ENCODE peak calls at places on chromosome 17, in six cellular contexts. L is A172, Y is T-cell, Z is left colon, M is bronchial epithelial cell, S is caudate nucleus. U is an unnamed sample.

GRCh38 chr17:46876353-46876887 is 25.0 kb downstream of the WNT9B start:
- DNase-seq in L (no peak), Y (no peak), Z (peak), M (peak), S (no peak), U (no peak)

GRCh38 chr17:73211745-73212144 is 18.9 kb downstream of the COG1 start:
- DNase-seq in L (no peak), Y (peak), Z (no peak), M (no peak), S (no peak), U (peak)

GRCh38 chr17:74383140-74383539 is 15.8 kb downstream of the GPR142 start:
- DNase-seq in L (no peak), Y (no peak), Z (no peak), M (no peak), S (no peak), U (no peak)

GRCh38 chr17:15422392-15422957 is 44.9 kb downstream of the CDRT4 start:
- DNase-seq in L (no peak), Y (no peak), Z (no peak), M (no peak), S (no peak), U (no peak)

GRCh38 chr17:9022553-9023388 is 1.5 kb downstream of the NTN1 start:
- DNase-seq in L (no peak), Y (no peak), Z (peak), M (no peak), S (no peak), U (no peak)

GRCh38 chr17:2137342-2138098 is 82.6 kb downstream of the HIC1 start:
- DNase-seq in L (peak), Y (no peak), Z (no peak), M (peak), S (no peak), U (no peak)

GRCh38 chr17:7988750-7989178 is 13.7 kb upstream of the GUCY2D start:
- DNase-seq in L (peak), Y (no peak), Z (no peak), M (peak), S (no peak), U (peak)

GRCh38 chr17:44307387-44308186 is 814 bp upstream of the RUNDC3A start:
- DNase-seq in L (peak), Y (no peak), Z (no peak), M (peak), S (peak), U (no peak)

GRCh38 chr17:28657756-28658155 is 4.0 kb downstream of the SDF2 start:
- DNase-seq in L (peak), Y (no peak), Z (no peak), M (peak), S (no peak), U (no peak)

GRCh38 chr17:51373489-51374194 is 113.3 kb downstream of the UTP18 start:
- DNase-seq in L (no peak), Y (no peak), Z (no peak), M (no peak), S (no peak), U (no peak)

GRCh38 chr17:43927101-43927935 is 15.0 kb downstream of the PPY start:
- DNase-seq in L (no peak), Y (no peak), Z (peak), M (no peak), S (no peak), U (no peak)

GRCh38 chr17:37194208-37194607 is 181.6 kb upstream of the C17orf78 start:
- DNase-seq in L (no peak), Y (no peak), Z (no peak), M (no peak), S (no peak), U (no peak)

GRCh38 chr17:3802461-3803307 is 1.7 kb upstream of the ITGAE start:
- DNase-seq in L (peak), Y (no peak), Z (no peak), M (peak), S (no peak), U (no peak)

GRCh38 chr17:75549246-75550138 is 24.0 kb downstream of the LLGL2 start:
- DNase-seq in L (no peak), Y (no peak), Z (peak), M (peak), S (no peak), U (no peak)

GRCh38 chr17:73205326-73205980 is 12.6 kb downstream of the COG1 start:
- DNase-seq in L (no peak), Y (no peak), Z (no peak), M (no peak), S (no peak), U (no peak)

GRCh38 chr17:81176656-81177055 is 10.6 kb upstream of the AATK start:
- DNase-seq in L (no peak), Y (no peak), Z (no peak), M (peak), S (no peak), U (no peak)

GRCh38 chr17:44200478-44201155 is 933 bp upstream of the ATXN7L3 start:
- DNase-seq in L (no peak), Y (no peak), Z (no peak), M (no peak), S (no peak), U (no peak)

GRCh38 chr17:11899494-11899893 is 97.8 kb downstream of the ZNF18 start:
- DNase-seq in L (no peak), Y (no peak), Z (no peak), M (no peak), S (no peak), U (no peak)

GRCh38 chr17:44854201-44854600 is 6.5 kb downstream of the HIGD1B start:
- DNase-seq in L (no peak), Y (no peak), Z (no peak), M (no peak), S (no peak), U (no peak)

GRCh38 chr17:5707482-5707881 is 123.2 kb upstream of the NLRP1 start:
- DNase-seq in L (no peak), Y (no peak), Z (no peak), M (no peak), S (no peak), U (no peak)

GRCh38 chr17:75996665-75997590 is 3.7 kb upstream of the CDK3 start:
- DNase-seq in L (peak), Y (peak), Z (peak), M (peak), S (no peak), U (no peak)

GRCh38 chr17:60817187-60817586 is 139.5 kb downstream of the BCAS3 start:
- DNase-seq in L (peak), Y (no peak), Z (no peak), M (peak), S (no peak), U (no peak)

GRCh38 chr17:79169366-79169765 is 94.7 kb downstream of the ENGASE start:
- DNase-seq in L (no peak), Y (no peak), Z (no peak), M (no peak), S (no peak), U (no peak)

GRCh38 chr17:77479817-77480508 is 339.2 kb downstream of the SEC14L1 start:
- DNase-seq in L (no peak), Y (no peak), Z (no peak), M (no peak), S (no peak), U (no peak)

GRCh38 chr17:8719291-8720246 is 25.1 kb downstream of the CCDC42 start:
- DNase-seq in L (no peak), Y (no peak), Z (no peak), M (no peak), S (no peak), U (no peak)

GRCh38 chr17:38628441-38628840 is 22.7 kb upstream of the SRCIN1 start:
- DNase-seq in L (peak), Y (no peak), Z (no peak), M (no peak), S (no peak), U (no peak)

GRCh38 chr17:66507103-66507923 is 204.9 kb downstream of the PRKCA start:
- DNase-seq in L (peak), Y (no peak), Z (no peak), M (peak), S (no peak), U (no peak)

GRCh38 chr17:75896360-75897075 is at the start of gene TRIM65:
- DNase-seq in L (peak), Y (peak), Z (peak), M (peak), S (peak), U (peak)

GRCh38 chr17:45115015-45115625 is 17.2 kb downstream of the PLCD3 start:
- DNase-seq in L (no peak), Y (no peak), Z (no peak), M (no peak), S (no peak), U (no peak)

GRCh38 chr17:57461082-57461481 is 204.8 kb downstream of the MSI2 start:
- DNase-seq in L (peak), Y (no peak), Z (no peak), M (peak), S (no peak), U (no peak)